ENCODE peak calls at places on chromosomes 16 and 17, in five cellular contexts. O is HEK293T, T is omental fat pad, I is head of caudate nucleus, Z is NCI-H187. M is an unnamed sample.

GRCh38 chr16:73048292-73049050 is 543 bp upstream of the ZFHX3 start:
- DNase-seq in O (no peak), T (no peak), I (no peak), Z (no peak), M (no peak)

GRCh38 chr16:17827313-17827712 is 356.6 kb upstream of the XYLT1 start:
- DNase-seq in O (no peak), T (no peak), I (no peak), Z (no peak), M (no peak)

GRCh38 chr17:63445571-63446217 is 412 bp downstream of the CYB561 start:
- DNase-seq in O (peak), T (no peak), I (no peak), Z (peak), M (no peak)

GRCh38 chr17:30543456-30543855 is 66.2 kb downstream of the GOSR1 start:
- DNase-seq in O (no peak), T (no peak), I (no peak), Z (no peak), M (no peak)

GRCh38 chr17:12545877-12546513 is 119.7 kb upstream of the MYOCD start:
- DNase-seq in O (peak), T (no peak), I (peak), Z (no peak), M (no peak)

GRCh38 chr17:17843096-17843495 is 6.3 kb upstream of the SREBF1 start:
- DNase-seq in O (no peak), T (no peak), I (no peak), Z (no peak), M (no peak)

GRCh38 chr16:46970089-46970488 is 3.4 kb downstream of the DNAJA2 start:
- DNase-seq in O (no peak), T (no peak), I (no peak), Z (no peak), M (no peak)

GRCh38 chr17:57921342-57921741 is 33.9 kb downstream of the CUEDC1 start:
- DNase-seq in O (no peak), T (no peak), I (peak), Z (no peak), M (no peak)

GRCh38 chr16:83623091-83623730 is 184.6 kb upstream of the HSBP1 start:
- DNase-seq in O (no peak), T (no peak), I (no peak), Z (no peak), M (no peak)